ENCODE peak calls at places on chromosomes 1 and 21, in seven cellular contexts. O is T-helper 9 cell; Z is activated T-cell treated with anti-CD3 and anti-CD28 coated beads for 24 hours; H is heart right ventricle; U is activated CD4-positive, alpha-beta T cell treated with anti-CD3 and anti-CD28 coated beads for 36 hours; X is left ventricle myocardium superior; J is COLO829. P is an unnamed sample.

GRCh38 chr1:99465176-99465900 is 180.6 kb upstream of the PALMD start:
- DNase-seq in O (no peak), H (no peak), U (no peak), X (no peak), Z (no peak), J (no peak), P (no peak)

GRCh38 chr21:33549848-33550771 is 7.3 kb downstream of the SON start:
- DNase-seq in U (no peak), J (no peak), O (no peak), H (no peak), X (no peak), Z (no peak), P (no peak)

GRCh38 chr1:5989731-5990271 is 2.4 kb downstream of the NPHP4 start:
- DNase-seq in J (no peak), X (peak; percentile 19), U (no peak), O (no peak), H (no peak), Z (no peak), P (no peak)

GRCh38 chr21:36156815-36157670 is at the start of gene DOP1B:
- DNase-seq in X (no peak), Z (peak; percentile 23), U (peak; percentile 64), H (no peak), O (peak; percentile 23), J (no peak), P (peak; percentile 21)

GRCh38 chr1:222644649-222645005 is 26.7 kb downstream of the MIA3 start:
- DNase-seq in X (no peak), Z (no peak), O (peak; percentile 33), H (no peak), U (no peak), J (no peak), P (no peak)

GRCh38 chr1:29800522-29800956 is 564.2 kb downstream of the PTPRU start:
- DNase-seq in X (no peak), J (no peak), U (no peak), Z (no peak), H (no peak), O (no peak), P (peak; percentile 19)

GRCh38 chr1:206809504-206810084 is 37.3 kb upstream of the IL10 start:
- DNase-seq in O (no peak), U (peak; percentile 67), J (peak; percentile 72), X (no peak), Z (peak; percentile 43), H (no peak), P (no peak)

GRCh38 chr1:64077281-64077940 is 126.0 kb upstream of the UBE2U start:
- DNase-seq in O (no peak), U (no peak), J (peak; percentile 76), X (no peak), Z (no peak), H (no peak), P (no peak)

GRCh38 chr1:159960721-159961381 is 6.8 kb upstream of the SLAMF9 start:
- DNase-seq in Z (no peak), U (no peak), X (peak; percentile 50), J (no peak), H (no peak), O (no peak), P (no peak)

GRCh38 chr1:42003433-42003832 is 84.7 kb upstream of the HIVEP3 start:
- DNase-seq in X (peak; percentile 28), H (peak; percentile 13), J (no peak), U (no peak), Z (no peak), O (no peak), P (peak; percentile 98)

GRCh38 chr21:29187939-29188338 is 57.5 kb downstream of the MAP3K7CL start:
- DNase-seq in Z (no peak), O (no peak), X (no peak), U (no peak), J (peak; percentile 89), H (no peak), P (no peak)

GRCh38 chr1:59522925-59523505 is 226.1 kb downstream of the FGGY start:
- DNase-seq in O (no peak), J (no peak), U (no peak), H (no peak), X (no peak), Z (no peak), P (no peak)

GRCh38 chr1:121586369-121587229 is 401.8 kb downstream of the SRGAP2C start:
- DNase-seq in J (no peak), H (no peak), O (no peak), U (peak; percentile 5), X (no peak), Z (no peak), P (no peak)

GRCh38 chr21:17414766-17415165 is 98.1 kb upstream of the CXADR start:
- DNase-seq in Z (no peak), X (no peak), O (no peak), H (no peak), U (no peak), J (no peak), P (no peak)

GRCh38 chr1:27503961-27504587 is 14.1 kb upstream of the WASF2 start:
- DNase-seq in O (no peak), H (no peak), Z (no peak), X (no peak), U (no peak), J (no peak), P (no peak)

GRCh38 chr1:64892576-64893573 is 73.5 kb downstream of the JAK1 start:
- DNase-seq in U (no peak), X (no peak), H (no peak), J (no peak), O (no peak), Z (no peak), P (no peak)

GRCh38 chr1:160707171-160708109 is 4.2 kb downstream of the CD48 start:
- DNase-seq in Z (no peak), J (no peak), X (no peak), O (no peak), H (no peak), U (no peak), P (no peak)

GRCh38 chr1:61742620-61743431 is 546 bp downstream of the PATJ start:
- DNase-seq in O (no peak), Z (no peak), X (peak; percentile 80), J (no peak), H (peak; percentile 55), U (no peak), P (peak; percentile 53)

GRCh38 chr1:197695961-197696360 is 79.3 kb downstream of the DENND1B start:
- DNase-seq in H (no peak), U (no peak), O (no peak), J (no peak), Z (no peak), X (no peak), P (no peak)